ENCODE peak calls at places on chromosomes 11 and 22, in four cellular contexts. L, A, R and D are unnamed samples. For H3K36me3, the result is how much of the 10 kb centered on the place peaks cover.

GRCh38 chr11:36091256-36091811 is 147.5 kb downstream of the LDLRAD3 start:
- DNase-seq in L (no peak), A (no peak), R (no peak), D (no peak)

GRCh38 chr11:77092382-77092781 is 10.3 kb upstream of the OMP start:
- DNase-seq in L (peak), A (no peak), R (peak), D (no peak)

GRCh38 chr11:87726511-87726910 is 448.7 kb downstream of the RAB38 start:
- DNase-seq in L (no peak), A (no peak), R (no peak), D (no peak)

GRCh38 chr11:6604081-6604626 is 580 bp downstream of the ILK start:
- DNase-seq in L (peak), A (peak), R (peak), D (peak)

GRCh38 chr22:41237707-41238569 is 2.8 kb downstream of the CHADL start:
- DNase-seq in L (peak), A (peak), R (peak), D (peak)

GRCh38 chr11:60860943-60861342 is 5.2 kb upstream of the PTGDR2 start:
- DNase-seq in L (no peak), A (no peak), R (no peak), D (no peak)

GRCh38 chr22:43343262-43343988 is at the start of gene SCUBE1:
- DNase-seq in L (peak), A (peak), R (no peak), D (no peak)

GRCh38 chr11:2807276-2807681 is 78.3 kb downstream of the CDKN1C start:
- DNase-seq in L (peak), A (peak), R (peak), D (no peak)

GRCh38 chr11:22879615-22880014 is 19.3 kb upstream of the CCDC179 start:
- DNase-seq in L (no peak), A (no peak), R (no peak), D (no peak)

GRCh38 chr11:113274708-113275582 is 39.4 kb upstream of the TTC12 start:
- DNase-seq in L (no peak), A (no peak), R (no peak), D (no peak)

GRCh38 chr11:19727246-19727645 is 14.6 kb downstream of the NAV2 start:
- DNase-seq in L (no peak), A (no peak), R (no peak), D (no peak)

GRCh38 chr22:27032121-27032761 is 374.9 kb downstream of the MIAT start:
- DNase-seq in L (peak), A (no peak), R (peak), D (no peak)

GRCh38 chr22:20738394-20739089 is 35.4 kb upstream of the SERPIND1 start:
- DNase-seq in L (peak), A (no peak), R (no peak), D (no peak)

GRCh38 chr11:121466063-121466794 is 13.5 kb upstream of the SORL1-AS1 start:
- DNase-seq in L (peak), A (peak), R (peak), D (peak)

GRCh38 chr11:123588117-123588815 is 66.2 kb downstream of the SCN3B start:
- DNase-seq in L (no peak), A (peak), R (no peak), D (no peak)

GRCh38 chr11:14644396-14645246 is 1.0 kb downstream of the PDE3B start:
- DNase-seq in L (peak), A (peak), R (peak), D (peak)

GRCh38 chr11:101759771-101760450 is 154.9 kb upstream of the CEP126 start:
- DNase-seq in L (no peak), A (no peak), R (no peak), D (no peak)

GRCh38 chr11:100863080-100863581 is 176.0 kb downstream of the ARHGAP42 start:
- DNase-seq in L (peak), A (peak), R (no peak), D (no peak)

GRCh38 chr11:7495997-7496545 is 10.8 kb downstream of the OLFML1 start:
- DNase-seq in L (no peak), A (peak), R (no peak), D (peak)

GRCh38 chr11:112005422-112006094 is 19.6 kb upstream of the DLAT start:
- DNase-seq in L (no peak), A (peak), R (no peak), D (no peak)

GRCh38 chr11:2588809-2589537 is 110.8 kb downstream of the KCNQ1OT1 start:
- DNase-seq in L (peak), A (peak), R (peak), D (no peak)

GRCh38 chr22:23163665-23164064 is 16.6 kb upstream of the BCR start:
- DNase-seq in L (no peak), A (peak), R (no peak), D (no peak)

GRCh38 chr22:28883917-28884753 is 763 bp downstream of the ZNRF3 start:
- DNase-seq in L (peak), A (peak), R (peak), D (peak)

GRCh38 chr22:28884754-28885375 is 1.5 kb downstream of the ZNRF3 start:
- DNase-seq in L (no peak), A (no peak), R (no peak), D (no peak)

GRCh38 chr22:28882545-28882877 is 861 bp upstream of the ZNRF3 start:
- DNase-seq in L (no peak), A (no peak), R (no peak), D (no peak)

GRCh38 chr22:28883657-28883916 is 215 bp downstream of the ZNRF3 start:
- DNase-seq in L (no peak), A (no peak), R (no peak), D (no peak)

DNA sequence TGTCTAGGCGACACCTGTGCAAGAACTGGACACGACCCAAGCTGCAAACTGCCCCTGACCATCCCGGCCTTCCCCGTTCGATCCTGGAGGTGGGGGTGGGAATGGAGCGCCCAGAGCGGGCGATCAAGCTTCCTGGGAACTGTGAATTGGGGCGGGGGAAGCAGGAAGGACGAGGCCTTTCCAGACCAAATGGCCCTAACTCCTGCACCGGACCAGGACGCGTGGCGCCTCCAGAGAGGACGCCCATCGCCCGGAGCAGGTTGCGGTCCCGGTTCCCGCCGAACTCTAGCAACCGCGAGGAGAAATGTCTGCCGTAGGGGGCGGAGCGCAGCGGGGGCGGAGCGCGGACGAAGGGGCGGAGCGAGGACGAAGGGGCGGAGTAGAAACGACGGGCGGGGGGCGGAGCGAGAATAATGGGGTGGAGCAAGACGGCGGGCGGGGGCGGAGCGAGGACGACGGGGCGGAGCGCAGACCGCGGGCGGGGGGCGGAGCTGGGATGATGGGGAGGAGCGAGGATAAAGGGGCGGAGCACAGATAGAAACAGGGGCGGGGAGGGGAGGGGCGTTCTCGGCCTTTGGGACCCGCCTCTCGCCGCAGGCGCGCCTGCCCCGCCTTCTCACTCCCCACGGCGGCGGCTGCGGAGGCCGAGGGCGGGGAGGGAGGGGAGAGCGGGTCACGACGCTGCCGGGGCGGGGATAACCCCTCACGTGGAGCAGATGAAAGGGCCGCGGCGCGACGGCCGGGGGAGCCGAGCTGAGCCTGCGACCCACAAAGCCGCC is at the start of gene ZNRF3:
- DNase-seq in L (peak), A (peak), R (peak), D (peak)
- TF ChIP-seq CTCF in L (peak), A (no peak), R (no peak), D (no peak)

DNA sequence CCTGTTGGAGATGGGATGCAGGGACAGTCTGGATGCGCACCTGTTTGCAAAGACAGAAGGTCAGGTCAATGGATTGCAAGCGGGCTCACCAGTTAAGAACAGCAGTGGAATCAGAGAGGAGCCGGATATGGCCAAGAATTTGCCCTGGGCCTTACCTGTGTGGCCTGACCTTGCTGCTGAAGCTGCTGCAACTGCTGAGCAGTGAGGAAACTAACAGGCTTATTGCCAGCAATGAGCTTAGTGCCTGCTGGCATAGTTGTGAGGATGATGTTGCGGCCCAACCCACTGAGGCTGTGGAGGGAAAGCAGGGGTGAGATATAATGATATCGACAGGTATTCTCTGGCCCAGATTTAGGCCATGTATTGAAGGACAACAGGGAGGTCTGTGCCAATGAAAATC is 30.6 kb downstream of the NFRKB start:
- DNase-seq in L (no peak), A (no peak), R (no peak), D (no peak)
- H3K36me3 ChIP-seq in L (half or more), A (under half), R (half or more), D (under half)

GRCh38 chr11:46279393-46280099 is 2.1 kb downstream of the CREB3L1 start:
- DNase-seq in L (peak), A (peak), R (no peak), D (no peak)
- H3K4me3 ChIP-seq in L (no peak), A (no peak), R (no peak), D (peak)

GRCh38 chr11:29263971-29264682 is 752.7 kb downstream of the KCNA4 start:
- DNase-seq in L (no peak), A (no peak), R (no peak), D (no peak)

GRCh38 chr11:29256580-29256979 is 760.2 kb downstream of the KCNA4 start:
- DNase-seq in L (no peak), A (no peak), R (no peak), D (no peak)

GRCh38 chr11:29261831-29262230 is 755.0 kb downstream of the KCNA4 start:
- DNase-seq in L (peak), A (no peak), R (no peak), D (no peak)

GRCh38 chr11:29258411-29258810 is 758.4 kb downstream of the KCNA4 start:
- DNase-seq in L (no peak), A (no peak), R (no peak), D (no peak)

GRCh38 chr11:29260939-29261705 is 755.7 kb downstream of the KCNA4 start:
- DNase-seq in L (no peak), A (no peak), R (no peak), D (no peak)
- TF ChIP-seq CTCF in L (no peak), A (no peak), R (no peak), D (no peak)

GRCh38 chr22:36328635-36329216 is 59.0 kb downstream of the MYH9 start:
- DNase-seq in L (peak), A (no peak), R (peak), D (peak)

GRCh38 chr22:36330127-36330526 is 57.6 kb downstream of the MYH9 start:
- DNase-seq in L (no peak), A (no peak), R (no peak), D (no peak)

GRCh38 chr22:36327922-36328551 is 59.7 kb downstream of the MYH9 start:
- DNase-seq in L (no peak), A (no peak), R (peak), D (no peak)

GRCh38 chr22:36330655-36331305 is 57.0 kb downstream of the MYH9 start:
- DNase-seq in L (peak), A (no peak), R (peak), D (no peak)

DNA sequence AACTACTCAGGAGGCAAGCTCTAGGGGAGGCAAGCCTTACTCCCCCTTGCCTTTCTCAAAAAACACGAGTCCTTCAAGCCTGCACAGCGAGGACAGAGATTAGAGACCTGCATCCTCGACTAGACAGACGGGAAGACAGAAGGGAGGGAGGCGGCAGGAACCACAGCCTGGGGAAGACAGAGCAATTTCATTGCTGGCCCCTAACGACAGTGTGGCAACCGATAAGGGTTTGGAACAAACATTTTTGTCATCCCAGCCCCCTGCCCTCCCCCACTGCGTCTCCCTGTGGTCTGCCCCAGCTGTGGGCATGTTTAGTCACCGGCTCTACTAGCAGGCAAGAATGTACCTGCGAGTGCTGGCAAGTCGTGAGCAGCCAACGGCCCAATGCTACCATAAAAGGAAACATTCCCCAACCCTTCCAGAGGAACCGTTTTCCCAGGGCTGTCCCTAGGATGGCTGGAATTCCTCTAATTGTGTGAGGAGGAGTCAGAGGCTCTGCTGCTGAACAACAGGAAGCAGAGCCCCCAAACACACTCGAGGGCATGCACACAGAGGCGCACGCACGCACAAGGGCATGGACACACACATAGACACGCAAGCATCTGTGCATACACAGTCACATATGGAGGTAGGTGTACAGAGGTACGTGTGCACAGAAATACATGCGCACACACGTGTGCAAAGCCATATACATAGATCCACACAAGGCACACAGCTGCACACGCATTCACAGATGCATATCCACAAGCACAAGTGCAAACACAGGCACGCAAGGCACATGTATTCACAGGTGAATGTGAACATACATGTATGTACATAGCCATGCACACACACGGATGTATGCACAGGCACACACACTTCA is 58.3 kb downstream of the MYH9 start:
- DNase-seq in L (peak), A (no peak), R (peak), D (no peak)
- H3K36me3 ChIP-seq in L (under half), A (under half), R (under half), D (under half)

DNA sequence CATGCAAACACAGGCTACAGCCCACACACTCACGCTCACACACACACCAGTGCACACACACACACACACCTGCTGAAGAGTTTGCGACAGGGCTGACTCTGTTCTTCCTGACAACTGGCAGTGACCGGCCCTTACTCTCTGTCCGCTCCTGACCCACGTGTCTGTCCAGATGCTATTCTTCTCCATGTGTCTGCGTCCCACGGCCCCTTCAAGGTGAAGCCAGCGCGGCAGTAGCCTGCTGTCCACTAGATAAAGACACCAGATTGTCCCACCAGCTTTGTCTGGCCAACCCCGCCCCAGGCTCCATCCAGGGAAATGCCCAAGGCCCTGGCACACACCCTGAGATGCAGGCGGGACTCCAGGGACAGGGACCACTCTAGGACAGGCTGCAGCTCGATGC is 713.9 kb downstream of the BRD1 start:
- DNase-seq in L (no peak), A (no peak), R (no peak), D (no peak)
- H3K4me3 ChIP-seq in L (no peak), A (no peak), R (no peak), D (no peak)

GRCh38 chr22:25420925-25421904 is 143.3 kb upstream of the GRK3 start:
- DNase-seq in L (peak), A (peak), R (no peak), D (no peak)
- TF ChIP-seq CTCF in L (no peak), A (no peak), R (no peak), D (no peak)